ENCODE peak calls at places on chromosomes 13 and 19, in five cellular contexts. V is astrocyte of the hippocampus, O is EL, B is T-cell, M is DMS 273 treated with DMSO at 0.1 percent for 48 hours. X is an unnamed sample.

GRCh38 chr13:21149568-21149967 is 26.8 kb downstream of the SKA3 start:
- DNase-seq in V (no peak), O (no peak), B (no peak), M (no peak), X (no peak)

GRCh38 chr13:39956036-39956435 is 300.6 kb downstream of the COG6 start:
- DNase-seq in V (no peak), O (peak), B (no peak), M (no peak), X (peak)

GRCh38 chr13:106210327-106210726 is 325.1 kb downstream of the EFNB2 start:
- DNase-seq in V (no peak), O (no peak), B (no peak), M (no peak), X (peak)

GRCh38 chr13:46648166-46648607 is 95.2 kb downstream of the LRCH1 start:
- DNase-seq in V (no peak), O (peak), B (no peak), M (peak), X (peak)

GRCh38 chr19:3880471-3881271 is at the start of gene ATCAY:
- DNase-seq in V (peak), O (no peak), B (no peak), M (peak), X (no peak)

GRCh38 chr13:98801626-98802418 is 49.4 kb upstream of the SLC15A1 start:
- DNase-seq in V (no peak), O (no peak), B (no peak), M (no peak), X (no peak)

GRCh38 chr19:3304871-3305423 is 61.4 kb upstream of the NFIC start:
- DNase-seq in V (peak), O (peak), B (peak), M (peak), X (peak)

GRCh38 chr13:91609353-91609752 is 210.9 kb downstream of the GPC5 start:
- DNase-seq in V (peak), O (no peak), B (no peak), M (no peak), X (no peak)

GRCh38 chr19:3479177-3479818 is 1.0 kb downstream of the SMIM24 start:
- DNase-seq in V (no peak), O (peak), B (peak), M (no peak), X (no peak)

GRCh38 chr13:36750461-36750860 is 68.6 kb upstream of the RFXAP start:
- DNase-seq in V (no peak), O (no peak), B (no peak), M (no peak), X (peak)

GRCh38 chr13:30844548-30845296 is 61.3 kb upstream of the MEDAG start:
- DNase-seq in V (no peak), O (no peak), B (no peak), M (no peak), X (no peak)

GRCh38 chr19:51194527-51195315 is 30.2 kb upstream of the CD33 start:
- DNase-seq in V (no peak), O (no peak), B (no peak), M (no peak), X (peak)

X was measured in kidney tubule cell.